ENCODE peak calls at places on chromosomes 2 and 18, in six cellular contexts. One of them, this sample, is unnamed. For H3K36me3, the result is how much of the 10 kb centered on the place peaks cover.

GRCh38 chr2:149422337-149422990 is 92.1 kb downstream of the LYPD6 start:
- DNase-seq in lower lobe of right lung: no peak
- DNase-seq in transverse colon: no peak
- DNase-seq in mammary epithelial cell: peak
- DNase-seq in neuronal stem cell: no peak
- DNase-seq in BE2C: no peak
- DNase-seq in this sample: no peak

GRCh38 chr2:102708847-102709559 is 52.8 kb upstream of the TMEM182 start:
- DNase-seq in lower lobe of right lung: no peak
- DNase-seq in BE2C: no peak
- DNase-seq in transverse colon: no peak
- DNase-seq in mammary epithelial cell: peak
- DNase-seq in neuronal stem cell: no peak
- DNase-seq in this sample: no peak

GRCh38 chr2:204899983-204900382 is 354.7 kb downstream of the PARD3B start:
- DNase-seq in neuronal stem cell: no peak
- DNase-seq in transverse colon: no peak
- DNase-seq in lower lobe of right lung: no peak
- DNase-seq in mammary epithelial cell: no peak
- DNase-seq in BE2C: no peak
- DNase-seq in this sample: no peak

GRCh38 chr2:239544846-239545465 is 144.1 kb upstream of the HDAC4 start:
- DNase-seq in mammary epithelial cell: no peak
- DNase-seq in neuronal stem cell: no peak
- DNase-seq in transverse colon: no peak
- DNase-seq in lower lobe of right lung: no peak
- DNase-seq in BE2C: no peak
- DNase-seq in this sample: no peak

GRCh38 chr2:19217203-19217602 is 141.2 kb downstream of the OSR1 start:
- DNase-seq in lower lobe of right lung: no peak
- DNase-seq in transverse colon: no peak
- DNase-seq in BE2C: no peak
- DNase-seq in mammary epithelial cell: no peak
- DNase-seq in neuronal stem cell: no peak
- DNase-seq in this sample: no peak

GRCh38 chr2:235500761-235501662 is 7.2 kb downstream of the AGAP1 start:
- DNase-seq in neuronal stem cell: no peak
- DNase-seq in lower lobe of right lung: no peak
- DNase-seq in transverse colon: no peak
- DNase-seq in BE2C: no peak
- DNase-seq in mammary epithelial cell: peak
- DNase-seq in this sample: no peak

GRCh38 chr2:98459776-98460175 is 15.1 kb downstream of the INPP4A start:
- DNase-seq in lower lobe of right lung: no peak
- DNase-seq in mammary epithelial cell: peak
- DNase-seq in BE2C: no peak
- DNase-seq in transverse colon: no peak
- DNase-seq in neuronal stem cell: no peak
- DNase-seq in this sample: no peak

GRCh38 chr2:166439078-166439477 is 55.0 kb downstream of the SCN7A start:
- DNase-seq in BE2C: no peak
- DNase-seq in lower lobe of right lung: no peak
- DNase-seq in neuronal stem cell: no peak
- DNase-seq in mammary epithelial cell: no peak
- DNase-seq in transverse colon: no peak
- DNase-seq in this sample: no peak

GRCh38 chr18:7626922-7627440 is 59.9 kb downstream of the PTPRM start:
- DNase-seq in neuronal stem cell: no peak
- DNase-seq in mammary epithelial cell: peak
- DNase-seq in transverse colon: no peak
- DNase-seq in BE2C: no peak
- DNase-seq in lower lobe of right lung: no peak
- DNase-seq in this sample: no peak

GRCh38 chr2:101983486-101983885 is 8.3 kb upstream of the IL1R2 start:
- DNase-seq in lower lobe of right lung: no peak
- DNase-seq in neuronal stem cell: no peak
- DNase-seq in BE2C: no peak
- DNase-seq in mammary epithelial cell: peak
- DNase-seq in transverse colon: no peak
- DNase-seq in this sample: no peak

GRCh38 chr2:120854766-120855530 is 119.3 kb downstream of the GLI2 start:
- DNase-seq in transverse colon: no peak
- DNase-seq in BE2C: no peak
- DNase-seq in lower lobe of right lung: peak
- DNase-seq in neuronal stem cell: no peak
- DNase-seq in mammary epithelial cell: no peak
- DNase-seq in this sample: no peak

GRCh38 chr18:11987527-11987926 is 6.2 kb downstream of the IMPA2 start:
- DNase-seq in mammary epithelial cell: no peak
- DNase-seq in neuronal stem cell: no peak
- DNase-seq in transverse colon: no peak
- DNase-seq in BE2C: no peak
- DNase-seq in lower lobe of right lung: no peak
- DNase-seq in this sample: no peak

GRCh38 chr2:110867078-110867477 is 134.7 kb downstream of the ACOXL start:
- DNase-seq in neuronal stem cell: no peak
- DNase-seq in mammary epithelial cell: no peak
- DNase-seq in transverse colon: no peak
- DNase-seq in BE2C: no peak
- DNase-seq in lower lobe of right lung: no peak
- DNase-seq in this sample: no peak

GRCh38 chr2:26993768-26994167 is 23.3 kb downstream of the MAPRE3 start:
- DNase-seq in lower lobe of right lung: no peak
- DNase-seq in transverse colon: no peak
- DNase-seq in neuronal stem cell: no peak
- DNase-seq in mammary epithelial cell: no peak
- DNase-seq in BE2C: no peak
- DNase-seq in this sample: no peak

DNA sequence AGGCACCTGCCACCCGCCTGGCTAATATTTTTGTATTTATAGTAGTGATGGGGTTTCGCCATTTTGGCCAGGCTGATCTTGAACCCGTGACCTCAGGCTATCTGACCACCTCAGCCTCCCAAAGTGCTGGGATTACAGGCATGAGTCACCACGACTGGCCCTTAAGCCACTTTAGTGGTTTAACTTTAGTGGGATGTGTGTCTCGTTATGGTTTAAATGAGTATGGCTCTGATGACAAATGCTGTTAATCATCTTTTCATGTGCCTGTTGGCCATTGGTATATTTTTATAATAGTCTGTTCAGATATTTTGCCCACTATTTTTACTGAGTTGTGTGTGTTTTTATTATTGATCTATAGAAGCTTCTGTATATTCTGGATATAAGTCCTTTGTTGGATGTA is 205.9 kb downstream of the MYO1B start:
- DNase-seq in neuronal stem cell: no peak
- DNase-seq in lower lobe of right lung: no peak
- DNase-seq in transverse colon: no peak
- DNase-seq in mammary epithelial cell: no peak
- DNase-seq in BE2C: no peak
- DNase-seq in this sample: no peak
- H3K36me3 ChIP-seq in neuronal stem cell: under half
- H3K36me3 ChIP-seq in lower lobe of right lung: under half
- H3K36me3 ChIP-seq in transverse colon: under half
- H3K36me3 ChIP-seq in mammary epithelial cell: under half
- H3K36me3 ChIP-seq in BE2C: under half
- H3K36me3 ChIP-seq in this sample: under half

GRCh38 chr2:217812170-217812569 is 190.6 kb downstream of the TNS1 start:
- DNase-seq in BE2C: no peak
- DNase-seq in transverse colon: no peak
- DNase-seq in neuronal stem cell: no peak
- DNase-seq in lower lobe of right lung: no peak
- DNase-seq in mammary epithelial cell: no peak
- DNase-seq in this sample: no peak
- H3K36me3 ChIP-seq in BE2C: half or more
- H3K36me3 ChIP-seq in transverse colon: under half
- H3K36me3 ChIP-seq in neuronal stem cell: under half
- H3K36me3 ChIP-seq in lower lobe of right lung: half or more
- H3K36me3 ChIP-seq in mammary epithelial cell: under half
- H3K36me3 ChIP-seq in this sample: half or more

DNA sequence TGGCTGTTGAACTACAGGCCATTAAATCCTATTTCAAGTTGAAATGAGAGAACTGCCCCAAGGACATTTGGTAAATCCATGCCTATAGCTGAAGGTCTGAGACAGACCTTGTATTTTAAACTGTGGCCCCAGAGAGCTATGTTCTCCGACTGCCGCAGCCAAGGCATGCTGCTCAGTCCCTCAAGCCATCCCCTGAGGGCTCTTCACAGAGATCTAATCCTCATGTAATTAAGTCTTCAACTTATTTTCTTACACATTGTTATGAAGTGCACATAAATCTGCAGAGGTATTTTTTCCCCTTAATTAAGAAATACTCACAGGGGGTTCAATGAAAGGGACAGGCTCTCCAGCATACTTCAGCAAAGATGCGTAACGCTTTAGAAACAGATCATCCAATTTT is 50.6 kb downstream of the ABCG8 start:
- DNase-seq in neuronal stem cell: no peak
- DNase-seq in transverse colon: no peak
- DNase-seq in lower lobe of right lung: no peak
- DNase-seq in mammary epithelial cell: no peak
- DNase-seq in BE2C: no peak
- DNase-seq in this sample: no peak
- H3K36me3 ChIP-seq in neuronal stem cell: half or more
- H3K36me3 ChIP-seq in transverse colon: half or more
- H3K36me3 ChIP-seq in lower lobe of right lung: half or more
- H3K36me3 ChIP-seq in mammary epithelial cell: half or more
- H3K36me3 ChIP-seq in BE2C: half or more
- H3K36me3 ChIP-seq in this sample: half or more

DNA sequence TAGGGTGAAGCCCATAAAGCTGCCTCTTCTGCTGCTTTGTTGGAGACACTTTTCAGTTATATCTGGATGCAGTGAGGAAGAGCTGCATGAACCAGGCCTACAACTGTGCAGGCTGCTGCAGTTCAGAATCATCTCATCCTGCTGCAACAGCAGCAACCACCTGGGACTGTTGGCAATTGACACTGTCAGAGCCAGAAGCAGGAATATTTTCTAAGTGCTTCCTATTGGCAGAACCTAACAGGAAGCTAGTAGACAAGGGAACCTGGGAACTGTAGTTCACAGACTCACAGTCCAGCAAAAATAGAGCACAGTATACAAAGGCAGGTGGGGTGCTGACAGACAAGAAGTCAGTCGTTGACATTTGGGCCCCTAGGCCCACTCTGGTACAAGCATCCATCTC is 452.9 kb upstream of the SPRED2 start:
- DNase-seq in transverse colon: no peak
- DNase-seq in neuronal stem cell: no peak
- DNase-seq in mammary epithelial cell: no peak
- DNase-seq in lower lobe of right lung: no peak
- DNase-seq in BE2C: no peak
- DNase-seq in this sample: no peak
- H3K36me3 ChIP-seq in transverse colon: under half
- H3K36me3 ChIP-seq in neuronal stem cell: under half
- H3K36me3 ChIP-seq in mammary epithelial cell: under half
- H3K36me3 ChIP-seq in lower lobe of right lung: under half
- H3K36me3 ChIP-seq in BE2C: under half
- H3K36me3 ChIP-seq in this sample: under half

DNA sequence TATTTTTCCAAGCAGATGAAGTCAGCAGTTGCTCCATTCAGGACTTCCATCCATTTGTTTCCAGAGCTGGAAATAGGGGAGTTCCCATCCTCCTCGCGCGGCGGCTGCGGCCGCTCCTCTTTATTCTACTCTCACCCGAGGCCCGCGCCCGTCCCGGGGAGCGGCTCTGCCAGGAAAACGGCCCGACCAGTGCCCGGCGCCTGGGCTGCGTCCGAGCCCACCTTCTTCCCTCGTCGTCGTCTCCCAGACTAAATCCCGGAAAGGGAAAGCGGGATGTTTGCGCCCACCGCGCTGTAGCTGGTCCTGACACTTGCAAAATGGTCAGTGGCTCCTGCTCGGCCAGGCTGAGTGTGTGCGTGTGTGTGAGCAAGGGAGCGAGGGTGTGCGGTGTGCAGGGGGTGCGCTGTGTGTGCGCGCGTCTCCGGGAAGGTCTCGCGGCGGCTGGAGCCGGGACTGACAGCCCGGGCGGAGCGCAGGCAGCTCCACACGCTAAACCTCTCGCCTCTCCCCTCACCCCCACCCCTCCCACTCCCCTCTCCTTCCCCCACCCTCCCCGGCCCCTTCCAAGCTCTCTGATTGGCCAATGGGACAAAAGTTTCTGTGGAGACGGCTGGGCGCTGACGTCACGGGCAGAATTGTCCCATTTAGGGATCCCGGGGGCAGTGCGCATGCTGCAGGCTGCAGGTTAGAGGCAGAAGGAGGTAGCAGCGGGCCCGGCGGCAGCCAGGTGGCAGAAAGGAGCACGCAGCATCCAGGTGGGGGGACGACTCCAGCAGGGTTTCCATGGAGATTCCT is at the start of gene NOL4:
- DNase-seq in neuronal stem cell: peak
- DNase-seq in BE2C: peak
- DNase-seq in transverse colon: peak
- DNase-seq in mammary epithelial cell: peak
- DNase-seq in lower lobe of right lung: peak
- DNase-seq in this sample: no peak
- H3K36me3 ChIP-seq in neuronal stem cell: under half
- H3K36me3 ChIP-seq in BE2C: under half
- H3K36me3 ChIP-seq in transverse colon: under half
- H3K36me3 ChIP-seq in mammary epithelial cell: under half
- H3K36me3 ChIP-seq in lower lobe of right lung: under half
- H3K36me3 ChIP-seq in this sample: under half

DNA sequence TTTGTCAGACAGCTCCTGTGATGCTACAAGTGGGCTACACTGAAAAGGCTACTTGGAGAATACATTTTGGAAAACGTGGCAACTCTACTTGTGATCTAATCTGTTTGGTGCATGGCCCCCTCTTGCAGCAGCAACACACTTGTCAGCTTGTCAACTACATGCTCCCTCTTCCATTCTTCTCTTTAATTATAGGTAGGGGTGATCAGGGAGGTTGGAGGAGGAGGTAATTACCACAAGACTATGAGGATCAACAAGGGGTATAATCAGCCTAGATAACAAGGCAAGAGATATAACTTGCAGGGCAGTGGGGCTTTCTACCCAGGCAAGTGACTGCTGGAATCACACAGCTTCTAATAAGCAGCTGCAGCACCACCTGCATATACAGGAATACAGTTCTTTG is 104.9 kb downstream of the ACVR1 start:
- DNase-seq in mammary epithelial cell: no peak
- DNase-seq in transverse colon: no peak
- DNase-seq in lower lobe of right lung: no peak
- DNase-seq in BE2C: no peak
- DNase-seq in neuronal stem cell: no peak
- DNase-seq in this sample: no peak
- H3K36me3 ChIP-seq in mammary epithelial cell: under half
- H3K36me3 ChIP-seq in transverse colon: under half
- H3K36me3 ChIP-seq in lower lobe of right lung: half or more
- H3K36me3 ChIP-seq in BE2C: under half
- H3K36me3 ChIP-seq in neuronal stem cell: half or more
- H3K36me3 ChIP-seq in this sample: half or more

DNA sequence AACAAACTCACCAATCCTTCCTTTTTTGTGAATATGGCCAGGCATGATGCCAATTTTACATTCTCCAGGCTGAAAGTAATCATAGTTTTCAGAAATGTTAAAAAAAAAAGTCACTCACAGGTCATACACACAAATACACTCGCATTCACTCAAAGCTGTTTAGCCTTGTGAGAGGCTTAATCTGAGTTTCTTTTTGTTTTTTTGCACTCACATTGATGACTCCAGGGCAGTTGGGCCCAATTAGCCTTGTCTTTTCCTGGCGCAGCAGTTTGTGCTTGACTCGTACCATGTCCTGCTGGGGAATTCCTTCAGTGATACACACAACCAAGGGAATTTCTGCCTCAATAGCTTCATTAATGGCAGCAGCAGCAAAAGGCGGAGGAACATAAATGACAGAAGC is 18.0 kb downstream of the SUCLG1 start:
- DNase-seq in neuronal stem cell: peak
- DNase-seq in lower lobe of right lung: no peak
- DNase-seq in mammary epithelial cell: no peak
- DNase-seq in transverse colon: no peak
- DNase-seq in BE2C: no peak
- DNase-seq in this sample: no peak
- H3K36me3 ChIP-seq in neuronal stem cell: half or more
- H3K36me3 ChIP-seq in lower lobe of right lung: half or more
- H3K36me3 ChIP-seq in mammary epithelial cell: under half
- H3K36me3 ChIP-seq in transverse colon: under half
- H3K36me3 ChIP-seq in BE2C: under half
- H3K36me3 ChIP-seq in this sample: half or more

This sample was measured in left ventricle myocardium inferior.